ENCODE peak calls at places on chromosomes 7 and 10, in eight cellular contexts. V is WTC11, L is left cardiac atrium, B is HCEC 1CT, I is activated T-cell treated with anti-CD3 and anti-CD28 coated beads for 24 hours, H is putamen, D is tibial nerve, Q is EH. N is an unnamed sample.

GRCh38 chr7:142263598-142264380 is 5.9 kb upstream of the PRSS58 start:
- DNase-seq in Q (peak; percentile 4), B (peak; percentile 60), D (no peak), H (no peak), V (no peak), L (no peak), I (no peak), N (peak; percentile 64)

GRCh38 chr10:129883637-129884389 is 80.3 kb downstream of the EBF3 start:
- DNase-seq in Q (no peak), D (no peak), H (no peak), L (no peak), B (no peak), V (no peak), I (no peak), N (no peak)

GRCh38 chr10:19572056-19572455 is 244.2 kb upstream of the PLXDC2 start:
- DNase-seq in L (no peak), Q (no peak), V (no peak), B (no peak), H (no peak), I (no peak), D (no peak), N (no peak)

GRCh38 chr7:20440472-20441105 is 109.9 kb downstream of the ITGB8 start:
- DNase-seq in Q (no peak), V (peak; percentile 81), I (no peak), H (no peak), L (peak; percentile 44), D (no peak), B (peak; percentile 42), N (peak; percentile 72)

GRCh38 chr10:99685232-99686041 is 26.1 kb downstream of the ENTPD7 start:
- DNase-seq in D (no peak), L (no peak), I (no peak), H (no peak), B (peak; percentile 5), Q (peak; percentile 39), V (no peak), N (no peak)

GRCh38 chr7:20352573-20353304 is 22.0 kb downstream of the ITGB8 start:
- DNase-seq in B (peak; percentile 72), Q (no peak), I (no peak), L (no peak), H (no peak), V (no peak), D (no peak), N (peak; percentile 76)

GRCh38 chr10:112461029-112461887 is 14.2 kb downstream of the VTI1A start:
- DNase-seq in V (no peak), L (no peak), H (no peak), Q (peak; percentile 88), B (peak; percentile 85), D (no peak), I (peak; percentile 6), N (peak; percentile 60)

GRCh38 chr10:78053201-78053868 is 19.7 kb downstream of the RPS24 start:
- DNase-seq in H (no peak), D (no peak), Q (peak; percentile 94), I (no peak), L (no peak), V (no peak), B (peak; percentile 94), N (peak; percentile 67)

GRCh38 chr10:124465003-124465776 is 3.6 kb downstream of the LHPP start:
- DNase-seq in I (no peak), D (no peak), B (no peak), Q (no peak), H (no peak), L (no peak), V (no peak), N (no peak)

GRCh38 chr10:54148508-54148907 is 652.5 kb downstream of the PCDH15 start:
- DNase-seq in L (no peak), B (no peak), H (no peak), D (no peak), V (no peak), Q (no peak), I (no peak), N (no peak)

GRCh38 chr7:4799508-4800268 is 24.3 kb downstream of the AP5Z1 start:
- DNase-seq in B (no peak), V (no peak), L (peak; percentile 76), H (no peak), D (peak; percentile 38), Q (peak; percentile 26), I (no peak), N (no peak)

GRCh38 chr10:5317547-5318107 is 47.1 kb upstream of the UCN3 start:
- DNase-seq in H (no peak), I (peak; percentile 79), L (no peak), B (peak; percentile 88), V (no peak), Q (peak; percentile 90), D (no peak), N (peak; percentile 74)

GRCh38 chr7:4694653-4695335 is 12.7 kb downstream of the FOXK1 start:
- DNase-seq in V (no peak), H (no peak), D (peak; percentile 53), Q (peak; percentile 68), I (no peak), B (peak; percentile 63), L (peak; percentile 71), N (peak; percentile 88)

GRCh38 chr7:34015656-34016055 is 110.3 kb downstream of the BMPER start:
- DNase-seq in V (no peak), I (no peak), B (no peak), H (no peak), D (no peak), L (no peak), Q (no peak), N (no peak)

GRCh38 chr7:132618271-132618955 is 42.1 kb upstream of the PLXNA4 start:
- DNase-seq in V (peak; percentile 23), Q (no peak), H (no peak), D (no peak), I (no peak), L (no peak), B (no peak), N (no peak)

N was measured in fibroblast of lung.